ENCODE peak calls at places on chromosomes 2 and 18, in four cellular contexts. I, A, S and P are unnamed samples.

GRCh38 chr2:230738391-230738811 is 25.8 kb downstream of the CAB39 start:
- DNase-seq in I (peak), A (no peak), S (peak), P (no peak)

GRCh38 chr2:12720181-12720580 is 3.4 kb downstream of the TRIB2 start:
- DNase-seq in I (no peak), A (no peak), S (peak), P (no peak)

GRCh38 chr18:8701546-8702118 is 3.7 kb upstream of the MTCL1 start:
- DNase-seq in I (peak), A (peak), S (peak), P (no peak)

GRCh38 chr2:232920055-232920454 is 50.0 kb downstream of the SNORC start:
- DNase-seq in I (no peak), A (no peak), S (no peak), P (no peak)

GRCh38 chr2:17036343-17036742 is 370.7 kb upstream of the CYRIA start:
- DNase-seq in I (no peak), A (no peak), S (no peak), P (no peak)

GRCh38 chr2:100752628-100753333 is 67.2 kb upstream of the NPAS2 start:
- DNase-seq in I (peak), A (peak), S (peak), P (no peak)

GRCh38 chr2:158756331-158756730 is 38.8 kb upstream of the DAPL1 start:
- DNase-seq in I (no peak), A (no peak), S (peak), P (no peak)

GRCh38 chr2:177029501-177029900 is 183.1 kb upstream of the HNRNPA3 start:
- DNase-seq in I (no peak), A (no peak), S (no peak), P (no peak)

GRCh38 chr2:47876912-47877311 is 29.4 kb downstream of the FBXO11 start:
- DNase-seq in I (no peak), A (no peak), S (no peak), P (no peak)

GRCh38 chr18:65750421-65751144 is at the start of gene CDH7:
- DNase-seq in I (no peak), A (no peak), S (no peak), P (peak)

GRCh38 chr2:207614824-207615223 is 10.4 kb downstream of the METTL21A start:
- DNase-seq in I (no peak), A (no peak), S (no peak), P (no peak)
- TF ChIP-seq CTCF in I (no peak), A (no peak), S (no peak), P (no peak)

DNA sequence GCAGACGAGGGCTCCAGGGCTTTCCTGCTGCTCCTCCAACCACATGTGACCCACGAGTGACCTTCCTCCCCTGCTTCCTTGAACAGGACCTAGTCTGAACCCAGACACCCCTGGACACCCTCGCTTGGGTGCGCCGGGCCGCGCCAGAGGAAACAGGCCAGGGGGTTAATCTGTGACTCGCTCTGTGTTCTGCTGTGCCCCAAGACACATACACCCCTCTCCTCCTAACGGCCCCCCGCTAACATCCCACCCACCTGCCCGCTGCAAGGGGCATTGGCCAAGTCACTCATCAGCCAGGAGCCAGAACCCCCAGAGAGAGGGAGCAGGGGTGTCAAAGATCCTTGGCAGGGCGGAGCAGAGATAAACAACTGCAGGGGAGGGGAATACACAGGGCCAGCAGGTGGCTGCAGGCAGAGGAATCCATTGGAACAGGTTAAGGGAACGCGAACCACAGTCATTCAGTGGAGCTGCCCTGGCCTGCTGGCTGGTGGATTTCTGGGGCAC is 38.1 kb downstream of the TNS1 start:
- DNase-seq in I (no peak), A (no peak), S (no peak), P (no peak)
- TF ChIP-seq CTCF in I (no peak), A (no peak), S (no peak), P (no peak)

GRCh38 chr2:11417946-11418585 is 47.9 kb downstream of the E2F6 start:
- DNase-seq in I (no peak), A (no peak), S (no peak), P (peak)
- TF ChIP-seq CTCF in I (peak), A (peak), S (peak), P (peak)

GRCh38 chr2:4791488-4791887 is 900.7 kb upstream of the SOX11 start:
- DNase-seq in I (no peak), A (no peak), S (no peak), P (no peak)
- TF ChIP-seq CTCF in I (no peak), A (no peak), S (no peak), P (no peak)

GRCh38 chr2:173989886-173990744 is 24.9 kb upstream of the SP3 start:
- DNase-seq in I (peak), A (no peak), S (no peak), P (no peak)

GRCh38 chr2:173984866-173985588 is 19.9 kb upstream of the SP3 start:
- DNase-seq in I (peak), A (no peak), S (no peak), P (no peak)

GRCh38 chr2:173985595-173985994 is 20.4 kb upstream of the SP3 start:
- DNase-seq in I (no peak), A (no peak), S (no peak), P (no peak)

GRCh38 chr2:173989160-173989885 is 24.1 kb upstream of the SP3 start:
- DNase-seq in I (no peak), A (no peak), S (no peak), P (no peak)

DNA sequence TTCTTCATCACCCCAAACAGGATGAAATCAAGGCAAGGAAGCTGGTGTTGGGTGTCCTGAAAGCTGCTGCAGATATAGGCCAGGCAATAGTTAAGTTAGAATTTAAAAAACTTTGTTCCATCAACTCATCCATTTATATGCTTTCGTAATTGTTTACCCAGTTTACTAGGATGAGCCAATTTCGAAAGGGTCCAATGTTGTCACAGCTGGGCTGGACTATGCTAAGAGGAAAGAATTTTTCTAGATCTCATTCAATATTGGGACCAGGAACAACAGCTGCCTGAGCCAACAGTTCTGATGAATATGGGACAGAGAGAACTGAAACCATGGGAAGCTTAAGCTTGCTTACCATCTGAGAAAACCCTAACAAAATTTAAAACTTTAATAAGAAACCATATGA is 21.6 kb upstream of the SP3 start:
- DNase-seq in I (no peak), A (no peak), S (peak), P (no peak)
- TF ChIP-seq CTCF in I (no peak), A (no peak), S (no peak), P (no peak)

GRCh38 chr2:126399001-126399400 is 257.0 kb upstream of the GYPC start:
- DNase-seq in I (no peak), A (no peak), S (no peak), P (peak)
- TF ChIP-seq CTCF in I (no peak), A (no peak), S (no peak), P (no peak)

GRCh38 chr2:207514451-207514850 is 15.3 kb upstream of the CREB1 start:
- DNase-seq in I (no peak), A (peak), S (no peak), P (no peak)
- TF ChIP-seq CTCF in I (no peak), A (no peak), S (no peak), P (no peak)